ENCODE peak calls at places on chromosomes 13 and 19, in eight cellular contexts. N is fibroblast of lung, W is upper lobe of left lung, A is cardiac fibroblast, S is choroid plexus epithelial cell, Q is coronary artery, F is AG04449, E is breast epithelium. K is an unnamed sample.

GRCh38 chr13:38582133-38582532 is 104.7 kb upstream of the FREM2 start:
- DNase-seq in A (peak; percentile 45), E (no peak), W (no peak), N (peak; percentile 44), Q (no peak), F (no peak), S (peak; percentile 60), K (no peak)

GRCh38 chr19:52086481-52086880 is 9.1 kb downstream of the ZNF841 start:
- DNase-seq in S (peak; percentile 74), F (no peak), Q (no peak), E (no peak), A (peak; percentile 29), N (peak; percentile 70), W (no peak), K (no peak)

GRCh38 chr19:55157064-55157908 is at the start of gene TNNI3:
- DNase-seq in F (no peak), S (no peak), A (no peak), Q (no peak), W (peak; percentile 50), E (no peak), N (no peak), K (no peak)

GRCh38 chr13:20126460-20127262 is 34.2 kb downstream of the GJA3 start:
- DNase-seq in S (no peak), A (no peak), E (no peak), W (no peak), N (no peak), Q (no peak), F (no peak), K (no peak)

GRCh38 chr19:49094505-49095482 is 9.5 kb downstream of the SNRNP70 start:
- DNase-seq in A (peak; percentile 26), N (no peak), E (no peak), Q (no peak), S (no peak), F (no peak), W (peak; percentile 58), K (no peak)

GRCh38 chr13:41603917-41604316 is 146.6 kb downstream of the RGCC start:
- DNase-seq in A (peak; percentile 59), Q (no peak), F (no peak), N (peak; percentile 66), S (peak; percentile 75), W (no peak), E (no peak), K (peak; percentile 90)

GRCh38 chr13:84121456-84121855 is 239.2 kb upstream of the SLITRK1 start:
- DNase-seq in E (no peak), S (peak; percentile 74), F (peak; percentile 40), A (peak; percentile 20), Q (no peak), W (no peak), N (no peak), K (no peak)

GRCh38 chr19:16509141-16510061 is 13.2 kb downstream of the C19orf44 start:
- DNase-seq in E (no peak), N (peak; percentile 75), A (peak; percentile 60), F (no peak), Q (no peak), W (no peak), S (no peak), K (no peak)

GRCh38 chr13:49499889-49500660 is 4.3 kb downstream of the PHF11 start:
- DNase-seq in S (peak; percentile 90), W (no peak), E (no peak), A (peak; percentile 58), N (peak; percentile 86), Q (no peak), F (peak; percentile 45), K (no peak)

GRCh38 chr13:30047154-30047874 is 196.9 kb upstream of the UBL3 start:
- DNase-seq in Q (no peak), F (no peak), E (no peak), N (no peak), A (no peak), W (no peak), S (no peak), K (no peak)

GRCh38 chr19:33508941-33509614 is 12.5 kb downstream of the PEPD start:
- DNase-seq in E (no peak), N (no peak), W (no peak), S (no peak), A (no peak), F (no peak), Q (no peak), K (peak; percentile 27)

GRCh38 chr19:55212447-55212846 is 3.1 kb upstream of the PTPRH start:
- DNase-seq in W (no peak), Q (no peak), F (no peak), N (no peak), A (no peak), S (no peak), E (no peak), K (no peak)

GRCh38 chr19:17893766-17894165 is 22.0 kb downstream of the SLC5A5 start:
- DNase-seq in A (no peak), Q (no peak), E (no peak), N (no peak), W (no peak), F (no peak), S (no peak), K (no peak)

GRCh38 chr13:34654203-34654602 is 287.9 kb upstream of the NBEA start:
- DNase-seq in W (no peak), N (no peak), Q (no peak), F (no peak), S (peak; percentile 6), E (no peak), A (no peak), K (no peak)

GRCh38 chr13:34672631-34673030 is 269.4 kb upstream of the NBEA start:
- DNase-seq in N (no peak), F (no peak), Q (no peak), E (no peak), A (no peak), S (no peak), W (no peak), K (no peak)

GRCh38 chr13:112374271-112374670 is 1.9 kb upstream of the SPACA7 start:
- DNase-seq in E (no peak), N (no peak), W (no peak), S (no peak), A (no peak), Q (no peak), F (no peak), K (no peak)

GRCh38 chr13:41668130-41668757 is 210.9 kb downstream of the RGCC start:
- DNase-seq in A (peak; percentile 97), N (peak; percentile 96), S (peak; percentile 98), W (no peak), F (peak; percentile 81), Q (peak; percentile 71), E (no peak), K (peak; percentile 70)

GRCh38 chr19:2289714-2290435 is 7.9 kb upstream of the PEAK3 start:
- DNase-seq in A (no peak), N (no peak), W (peak; percentile 92), E (no peak), Q (no peak), S (no peak), F (no peak), K (no peak)

GRCh38 chr19:40687525-40688016 is 2.9 kb downstream of the NUMBL start:
- DNase-seq in S (peak; percentile 47), F (no peak), N (peak; percentile 96), A (peak; percentile 83), Q (peak; percentile 94), W (no peak), E (no peak), K (no peak)
- H3K4me3 ChIP-seq in S (no peak overlapping the region), F (peak overlapping the region; percentile 97), N (peak overlapping the region; percentile 98), A (no peak overlapping the region), Q (peak overlapping the region; percentile 91), W (peak overlapping the region; percentile 74), E (peak overlapping the region; percentile 2), K (no peak overlapping the region)

DNA sequence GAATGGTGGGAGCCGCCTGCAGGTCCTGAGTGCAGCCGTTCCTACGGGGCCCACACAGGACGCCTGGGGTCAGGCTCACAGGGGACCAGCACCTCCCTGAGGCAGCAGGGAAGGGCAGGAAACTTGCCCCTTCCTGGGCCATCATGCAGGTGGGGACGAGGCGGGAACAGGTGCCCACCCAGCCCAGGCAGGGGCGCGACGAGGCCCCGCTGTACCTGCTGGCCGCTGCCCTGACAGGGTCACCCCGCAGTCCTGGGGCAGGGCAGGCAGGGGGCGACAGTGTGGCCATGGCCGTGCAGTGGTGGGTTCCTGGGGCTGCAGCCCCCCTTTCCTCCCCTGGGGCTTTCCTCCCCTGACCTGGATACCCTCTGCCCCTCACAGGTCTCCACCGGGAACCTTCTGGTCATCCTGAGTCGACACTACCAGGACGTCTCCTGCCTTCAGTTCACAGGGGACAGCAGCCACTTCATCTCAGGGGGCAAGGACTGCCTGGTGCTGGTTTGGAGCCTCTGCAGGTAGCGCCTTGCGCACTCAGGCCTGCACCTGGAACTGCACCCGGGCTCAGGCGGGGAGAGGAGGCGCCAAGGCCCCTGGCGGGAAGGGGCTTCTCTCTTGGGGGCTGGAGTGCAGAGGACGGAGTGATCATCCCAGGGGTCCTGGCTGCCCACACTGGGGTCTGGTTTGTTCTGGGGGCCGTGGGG is 5.4 kb downstream of the WDR18 start:
- DNase-seq in N (no peak), E (no peak), W (no peak), F (no peak), A (no peak), Q (no peak), S (no peak), K (no peak)
- TF ChIP-seq CTCF in N (peak; percentile 28), E (no peak), W (no peak), F (peak; percentile 28), A (peak; percentile 40), Q (no peak), S (peak; percentile 50), K (peak; percentile 49)

GRCh38 chr19:11378319-11379189 is 4.1 kb downstream of the SWSAP1 start:
- DNase-seq in A (peak; percentile 48), S (peak; percentile 57), W (peak; percentile 59), N (peak; percentile 76), Q (peak; percentile 79), E (no peak), F (peak; percentile 36), K (no peak)

GRCh38 chr19:11377237-11377636 is 2.8 kb downstream of the SWSAP1 start:
- DNase-seq in S (peak; percentile 87), A (peak; percentile 81), E (no peak), Q (no peak), W (no peak), F (peak; percentile 57), N (peak; percentile 92), K (peak; percentile 68)

GRCh38 chr19:11379857-11380350 is 4.2 kb downstream of the EPOR start:
- DNase-seq in E (no peak), Q (no peak), A (no peak), S (no peak), F (no peak), N (no peak), W (no peak), K (no peak)

GRCh38 chr19:11375143-11375948 is 880 bp downstream of the SWSAP1 start:
- DNase-seq in W (peak; percentile 85), N (no peak), F (no peak), S (no peak), E (no peak), Q (peak; percentile 83), A (no peak), K (no peak)

GRCh38 chr19:11377756-11378155 is 3.3 kb downstream of the SWSAP1 start:
- DNase-seq in W (no peak), N (no peak), F (no peak), A (no peak), Q (no peak), E (no peak), S (peak; percentile 32), K (no peak)
- H3K4me3 ChIP-seq in W (no peak overlapping the region), N (no peak overlapping the region), F (peak overlapping the region; percentile 3), A (no peak overlapping the region), Q (no peak overlapping the region), E (no peak overlapping the region), S (no peak overlapping the region), K (no peak overlapping the region)

DNA sequence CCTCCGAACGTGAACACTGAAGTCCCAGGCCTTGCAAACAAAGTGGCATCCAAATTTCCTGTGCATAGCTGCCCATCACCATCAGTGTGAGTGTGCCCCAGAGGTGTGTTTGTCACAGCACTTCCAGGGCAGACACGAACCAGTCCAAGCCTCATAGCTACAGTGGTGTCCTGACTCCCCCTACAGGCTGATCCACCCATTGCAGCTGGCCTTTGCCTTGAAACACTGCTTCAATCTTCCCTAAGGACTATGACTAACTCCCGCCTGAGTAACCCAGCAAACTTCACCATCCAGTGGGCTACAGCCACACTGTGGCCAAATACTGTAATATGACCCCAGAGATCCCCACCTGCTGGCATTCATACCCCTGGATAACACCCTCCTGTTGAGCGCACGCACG is 3.9 kb downstream of the ZNF266 start:
- DNase-seq in S (peak; percentile 68), A (peak; percentile 30), F (no peak), Q (no peak), N (peak; percentile 15), W (no peak), E (no peak), K (no peak)
- TF ChIP-seq CTCF in S (peak; percentile 80), A (peak; percentile 78), F (peak; percentile 7), Q (no peak), N (peak; percentile 54), W (no peak), E (no peak), K (peak; percentile 29)

K was measured in epithelial cell of proximal tubule.